ENCODE peak calls at places on chromosomes 3 and 15, in four cellular contexts. Y, W, Z and D are unnamed samples.

GRCh38 chr3:128727059-128727458 is 1.1 kb downstream of the RAB7A start:
- DNase-seq in Y (no peak), W (no peak), Z (no peak), D (no peak)

GRCh38 chr15:56792211-56792610 is 58.9 kb upstream of the ZNF280D start:
- DNase-seq in Y (no peak), W (no peak), Z (no peak), D (no peak)

GRCh38 chr3:196969001-196969659 is 497 bp upstream of the PIGZ start:
- DNase-seq in Y (no peak), W (no peak), Z (peak; percentile 70), D (no peak)

GRCh38 chr3:114380233-114380645 is 86.4 kb downstream of the TIGIT start:
- DNase-seq in Y (no peak), W (no peak), Z (no peak), D (no peak)

GRCh38 chr3:163707659-163708058 is 1370.6 kb downstream of the SI start:
- DNase-seq in Y (no peak), W (no peak), Z (no peak), D (no peak)

GRCh38 chr3:100316656-100317069 is 17.9 kb upstream of the NIT2 start:
- DNase-seq in Y (no peak), W (no peak), Z (peak; percentile 21), D (peak; percentile 39)

GRCh38 chr15:86677316-86677715 is 597.6 kb downstream of the AGBL1 start:
- DNase-seq in Y (no peak), W (no peak), Z (no peak), D (no peak)

GRCh38 chr15:85388506-85388905 is 8.1 kb downstream of the AKAP13 start:
- DNase-seq in Y (no peak), W (no peak), Z (no peak), D (no peak)

GRCh38 chr15:52678036-52678467 is 1.1 kb downstream of the ATOSA start:
- DNase-seq in Y (no peak), W (peak; percentile 36), Z (peak; percentile 21), D (peak; percentile 35)

GRCh38 chr3:73399106-73399505 is 225.6 kb downstream of the PDZRN3 start:
- DNase-seq in Y (no peak), W (no peak), Z (no peak), D (no peak)

GRCh38 chr15:48856947-48857346 is 21.0 kb upstream of the EID1 start:
- DNase-seq in Y (no peak), W (peak; percentile 19), Z (no peak), D (no peak)

GRCh38 chr3:3902156-3902555 is 102.9 kb downstream of the LRRN1 start:
- DNase-seq in Y (no peak), W (no peak), Z (no peak), D (no peak)

GRCh38 chr15:90469723-90470122 is 60.0 kb upstream of the CRTC3 start:
- DNase-seq in Y (no peak), W (no peak), Z (no peak), D (no peak)

GRCh38 chr15:90465930-90466567 is 63.7 kb upstream of the CRTC3 start:
- DNase-seq in Y (no peak), W (no peak), Z (no peak), D (no peak)

GRCh38 chr15:90463381-90463780 is 66.3 kb upstream of the CRTC3 start:
- DNase-seq in Y (no peak), W (no peak), Z (no peak), D (no peak)

GRCh38 chr15:90460142-90460824 is 69.4 kb upstream of the CRTC3 start:
- DNase-seq in Y (no peak), W (no peak), Z (no peak), D (peak; percentile 42)

GRCh38 chr15:90465140-90465929 is 64.4 kb upstream of the CRTC3 start:
- DNase-seq in Y (no peak), W (no peak), Z (no peak), D (no peak)
- TF ChIP-seq TCF7 in Y (no peak), W (no peak), Z (no peak), D (no peak)

DNA sequence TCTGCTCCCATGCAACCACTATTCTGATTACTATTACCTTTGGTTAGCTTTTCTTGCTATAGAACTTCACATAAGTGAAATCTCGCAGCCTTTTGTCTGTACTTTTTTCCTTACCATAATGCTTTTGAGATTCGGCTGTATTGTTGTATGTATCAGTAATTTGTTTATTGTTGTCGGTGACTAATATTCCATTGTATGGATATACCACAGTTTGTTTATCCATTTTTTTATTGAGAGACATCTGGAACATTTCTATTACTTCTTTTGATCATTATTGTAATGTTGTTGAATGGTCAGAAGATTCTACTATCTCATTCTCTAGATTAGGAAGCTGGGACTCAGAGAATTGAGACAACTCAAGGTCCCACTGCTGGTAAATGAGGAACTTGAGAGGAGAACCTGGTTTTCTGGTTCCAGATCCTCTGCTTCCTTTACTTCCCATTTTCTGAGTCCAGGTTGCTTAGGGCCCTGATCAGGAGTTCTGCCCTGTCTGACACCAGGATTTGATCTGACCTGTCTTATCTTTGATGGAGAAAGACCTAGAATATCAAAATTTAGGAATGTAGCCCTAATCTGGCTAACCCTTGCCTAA is 18.2 kb upstream of the SPTSSB start:
- DNase-seq in Y (no peak), W (no peak), Z (no peak), D (no peak)
- TF ChIP-seq TCF7 in Y (no peak), W (no peak), Z (no peak), D (no peak)

GRCh38 chr3:122079524-122079923 is 24.4 kb downstream of the CD86 start:
- DNase-seq in Y (no peak), W (no peak), Z (no peak), D (no peak)

GRCh38 chr3:122080188-122080587 is 25.0 kb downstream of the CD86 start:
- DNase-seq in Y (no peak), W (no peak), Z (no peak), D (no peak)

GRCh38 chr3:122082357-122082756 is 27.2 kb downstream of the CD86 start:
- DNase-seq in Y (no peak), W (no peak), Z (no peak), D (no peak)

GRCh38 chr3:122078235-122078935 is 23.2 kb downstream of the CD86 start:
- DNase-seq in Y (no peak), W (no peak), Z (no peak), D (no peak)

DNA sequence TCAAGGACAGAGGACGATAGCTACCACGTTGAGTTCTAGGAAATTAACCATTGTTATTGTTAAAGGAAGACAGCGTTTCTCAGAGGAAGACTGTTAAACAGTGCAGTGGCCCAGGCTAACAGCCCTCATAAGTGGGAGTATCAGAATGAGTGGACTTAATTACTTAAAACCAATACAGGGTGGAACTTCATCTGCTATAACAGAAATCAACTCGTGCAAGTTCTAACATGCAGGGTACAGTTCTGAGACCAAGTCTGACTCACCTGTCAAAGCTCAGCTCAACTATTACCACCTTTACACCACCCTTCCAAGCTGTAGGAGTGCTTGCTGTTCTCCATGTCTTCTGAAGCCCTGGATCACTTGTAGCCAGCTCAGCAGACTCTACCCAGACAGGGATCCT is 26.4 kb downstream of the CD86 start:
- DNase-seq in Y (no peak), W (no peak), Z (no peak), D (no peak)
- TF ChIP-seq TCF7 in Y (no peak), W (no peak), Z (no peak), D (no peak)

GRCh38 chr3:30421261-30421660 is 185.1 kb upstream of the TGFBR2 start:
- DNase-seq in Y (no peak), W (no peak), Z (no peak), D (no peak)
- TF ChIP-seq TCF7 in Y (no peak), W (no peak), Z (no peak), D (no peak)

GRCh38 chr3:32821686-32822296 is 4.0 kb downstream of the TRIM71 start:
- DNase-seq in Y (no peak), W (peak; percentile 26), Z (peak; percentile 45), D (no peak)
- TF ChIP-seq TCF7 in Y (no peak), W (no peak), Z (no peak), D (no peak)

GRCh38 chr3:71201939-71202338 is 381.6 kb downstream of the FOXP1 start:
- DNase-seq in Y (no peak), W (no peak), Z (no peak), D (no peak)
- TF ChIP-seq TCF7 in Y (no peak), W (no peak), Z (no peak), D (no peak)

DNA sequence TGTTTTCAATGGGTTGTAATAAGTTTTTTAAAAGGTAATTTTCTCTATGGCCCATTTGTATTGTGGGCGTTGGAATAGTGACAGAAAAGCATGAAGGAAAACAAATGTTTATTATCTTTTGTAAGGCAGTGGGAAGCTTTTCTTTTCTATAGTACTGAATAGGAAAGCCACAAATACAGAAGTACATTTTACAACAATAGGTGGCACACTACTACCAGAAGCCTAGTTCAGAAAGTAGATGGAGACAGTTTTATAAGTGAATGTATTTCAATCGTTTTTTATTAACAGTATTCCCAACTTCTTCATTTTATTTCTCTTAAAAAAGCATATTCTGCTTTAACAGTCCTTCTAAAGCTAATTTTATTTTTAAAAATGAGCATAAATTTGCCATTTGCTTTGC is 296.7 kb downstream of the PTPRG start:
- DNase-seq in Y (no peak), W (no peak), Z (no peak), D (no peak)
- TF ChIP-seq TCF7 in Y (no peak), W (no peak), Z (no peak), D (no peak)

DNA sequence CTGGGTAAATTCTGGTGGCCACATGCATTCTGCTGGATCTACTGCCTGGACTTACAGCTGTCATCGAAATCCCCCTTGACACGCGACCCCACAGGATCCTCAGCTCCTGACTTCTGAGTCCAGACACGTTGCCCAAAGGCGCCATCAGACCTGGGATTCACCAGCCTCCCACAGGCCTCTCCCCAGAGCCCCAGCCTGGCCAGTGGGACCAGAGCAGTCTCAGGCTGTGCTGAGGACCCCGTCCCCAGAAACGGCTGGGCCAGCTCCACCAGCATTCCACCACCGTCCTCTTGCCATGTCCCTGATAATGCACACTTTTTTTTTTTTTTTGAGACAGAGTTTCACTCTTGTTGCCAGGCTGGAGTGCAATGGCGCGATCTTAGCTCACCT is 166.1 kb downstream of the LRRK1 start:
- DNase-seq in Y (no peak), W (no peak), Z (no peak), D (no peak)
- TF ChIP-seq TCF7 in Y (no peak), W (no peak), Z (no peak), D (no peak)

GRCh38 chr3:34107669-34108068 is 309.2 kb downstream of the PDCD6IP start:
- DNase-seq in Y (peak; percentile 51), W (no peak), Z (no peak), D (no peak)

GRCh38 chr3:34109846-34110245 is 311.4 kb downstream of the PDCD6IP start:
- DNase-seq in Y (peak; percentile 31), W (no peak), Z (no peak), D (no peak)

GRCh38 chr3:34108976-34109375 is 310.5 kb downstream of the PDCD6IP start:
- DNase-seq in Y (no peak), W (no peak), Z (no peak), D (no peak)

GRCh38 chr3:34106379-34106778 is 307.9 kb downstream of the PDCD6IP start:
- DNase-seq in Y (no peak), W (no peak), Z (no peak), D (no peak)

GRCh38 chr3:34106879-34107278 is 308.4 kb downstream of the PDCD6IP start:
- DNase-seq in Y (peak; percentile 51), W (peak; percentile 61), Z (peak; percentile 55), D (no peak)
- TF ChIP-seq TCF7 in Y (no peak), W (no peak), Z (no peak), D (no peak)